ENCODE peak calls at places on chromosomes 1 and 21, in four cellular contexts. D is stimulated activated CD8-positive, alpha-beta memory T cell treated with anti-CD3 and anti-CD28 coated beads, Interleukin-7, amount 100 ng/mL, for 1 hour; R is activated CD4-positive, alpha-beta T cell treated with anti-CD3 and anti-CD28 coated beads, Interleukin-2, amount 10 ng/mL, durations not matched to agents 7 days and 5 days; G is HS-27A. W is an unnamed sample.

GRCh38 chr1:58496042-58496441 is 50.5 kb downstream of the OMA1 start:
- DNase-seq in D (no peak), R (no peak), G (no peak), W (no peak)

GRCh38 chr21:37557261-37557950 is 190.8 kb downstream of the DYRK1A start:
- DNase-seq in D (no peak), R (no peak), G (no peak), W (no peak)

GRCh38 chr1:66623812-66624211 is 89.9 kb downstream of the SGIP1 start:
- DNase-seq in D (no peak), R (no peak), G (peak; percentile 78), W (peak; percentile 26)

GRCh38 chr21:27062441-27062840 is 95.6 kb upstream of the ADAMTS5 start:
- DNase-seq in D (no peak), R (no peak), G (no peak), W (no peak)

GRCh38 chr1:208101661-208102431 is 142.3 kb downstream of the PLXNA2 start:
- DNase-seq in D (no peak), R (no peak), G (no peak), W (no peak)

GRCh38 chr1:4027008-4027407 is 126.9 kb upstream of the C1orf174 start:
- DNase-seq in D (no peak), R (no peak), G (no peak), W (no peak)

GRCh38 chr1:204127597-204128242 is 24.1 kb downstream of the ETNK2 start:
- DNase-seq in D (no peak), R (no peak), G (peak; percentile 48), W (peak; percentile 81)

GRCh38 chr1:15523922-15524282 is at the start of gene CASP9:
- DNase-seq in D (no peak), R (no peak), G (no peak), W (no peak)

GRCh38 chr1:57300186-57300585 is 123.7 kb downstream of the DAB1 start:
- DNase-seq in D (no peak), R (no peak), G (no peak), W (no peak)

GRCh38 chr21:37767984-37768383 is 148.3 kb downstream of the KCNJ6 start:
- DNase-seq in D (no peak), R (no peak), G (no peak), W (peak; percentile 39)

GRCh38 chr1:200888349-200888838 is 6.3 kb upstream of the INAVA start:
- DNase-seq in D (peak; percentile 47), R (peak; percentile 67), G (no peak), W (no peak)

GRCh38 chr1:172778461-172779455 is 119.9 kb downstream of the FASLG start:
- DNase-seq in D (no peak), R (no peak), G (no peak), W (peak; percentile 25)

GRCh38 chr1:58968360-58968952 is 184.6 kb upstream of the JUN start:
- DNase-seq in D (no peak), R (peak; percentile 64), G (no peak), W (peak; percentile 28)

GRCh38 chr1:241724741-241725356 is 72.8 kb downstream of the WDR64 start:
- DNase-seq in D (no peak), R (no peak), G (no peak), W (no peak)

GRCh38 chr21:42317826-42318746 is 2.9 kb upstream of the TFF3 start:
- DNase-seq in D (no peak), R (no peak), G (no peak), W (no peak)

GRCh38 chr1:183635112-183635605 is 424 bp downstream of the ARPC5 start:
- DNase-seq in D (no peak), R (peak; percentile 30), G (no peak), W (peak; percentile 26)

GRCh38 chr1:111720977-111721670 is 18.1 kb downstream of the INKA2 start:
- DNase-seq in D (no peak), R (no peak), G (no peak), W (no peak)

W was measured in HCEC 1CT.